ENCODE peak calls at places on chromosomes 11 and 22, in eight cellular contexts. O, T, U, M, W, Q, X and R are unnamed samples.

GRCh38 chr11:118102721-118103261 is 16.0 kb upstream of the SMIM35 start:
- DNase-seq in O (no peak), T (no peak), U (no peak), M (no peak), W (peak; percentile 93), Q (no peak), X (no peak), R (no peak)

GRCh38 chr11:82818399-82819043 is 81.7 kb downstream of the PRCP start:
- DNase-seq in O (no peak), T (no peak), U (no peak), M (no peak), W (no peak), Q (no peak), X (no peak), R (no peak)

GRCh38 chr11:61058583-61059259 is 43.6 kb upstream of the CD5 start:
- DNase-seq in O (no peak), T (no peak), U (no peak), M (peak; percentile 22), W (no peak), Q (no peak), X (no peak), R (no peak)

GRCh38 chr11:2929880-2930704 is 872 bp upstream of the PHLDA2 start:
- DNase-seq in O (peak; percentile 79), T (no peak), U (peak; percentile 75), M (peak; percentile 70), W (peak; percentile 72), Q (peak; percentile 11), X (no peak), R (peak; percentile 91)

GRCh38 chr11:83511646-83512045 is 225.5 kb upstream of the CCDC90B start:
- DNase-seq in O (no peak), T (no peak), U (no peak), M (no peak), W (no peak), Q (no peak), X (no peak), R (no peak)

GRCh38 chr11:110710520-110711381 is 1.5 kb downstream of the ARHGAP20 start:
- DNase-seq in O (peak; percentile 40), T (peak; percentile 54), U (no peak), M (peak; percentile 79), W (no peak), Q (no peak), X (peak; percentile 29), R (peak; percentile 52)

GRCh38 chr22:17913705-17914282 is 110.6 kb downstream of the MICAL3 start:
- DNase-seq in O (no peak), T (no peak), U (no peak), M (no peak), W (peak; percentile 36), Q (no peak), X (no peak), R (no peak)

GRCh38 chr22:38455530-38456271 is 702 bp upstream of the KCNJ4 start:
- DNase-seq in O (no peak), T (no peak), U (no peak), M (no peak), W (peak; percentile 58), Q (no peak), X (no peak), R (no peak)

GRCh38 chr11:61534025-61534900 is 25.7 kb downstream of the LRRC10B start:
- DNase-seq in O (peak; percentile 64), T (no peak), U (no peak), M (no peak), W (no peak), Q (no peak), X (no peak), R (no peak)

GRCh38 chr11:43747130-43747802 is 66.7 kb downstream of the HSD17B12 start:
- DNase-seq in O (no peak), T (no peak), U (no peak), M (no peak), W (peak; percentile 91), Q (no peak), X (no peak), R (no peak)

GRCh38 chr11:16280256-16280682 is 76.1 kb downstream of the SOX6 start:
- DNase-seq in O (peak; percentile 92), T (no peak), U (peak; percentile 30), M (peak; percentile 51), W (peak; percentile 97), Q (no peak), X (peak; percentile 17), R (no peak)

GRCh38 chr11:2406476-2406875 is 5.9 kb downstream of the TSSC4 start:
- DNase-seq in O (no peak), T (no peak), U (no peak), M (no peak), W (no peak), Q (no peak), X (no peak), R (no peak)

GRCh38 chr11:76823481-76824028 is 37.2 kb upstream of the ACER3 start:
- DNase-seq in O (no peak), T (no peak), U (peak; percentile 89), M (no peak), W (peak; percentile 89), Q (no peak), X (no peak), R (no peak)

GRCh38 chr11:62500066-62501035 is 46.3 kb downstream of the AHNAK start:
- DNase-seq in O (peak; percentile 59), T (no peak), U (no peak), M (no peak), W (peak; percentile 66), Q (no peak), X (no peak), R (peak; percentile 37)

GRCh38 chr11:102421262-102421661 is 31.3 kb downstream of the TMEM123 start:
- DNase-seq in O (no peak), T (no peak), U (no peak), M (no peak), W (no peak), Q (no peak), X (no peak), R (no peak)

DNA sequence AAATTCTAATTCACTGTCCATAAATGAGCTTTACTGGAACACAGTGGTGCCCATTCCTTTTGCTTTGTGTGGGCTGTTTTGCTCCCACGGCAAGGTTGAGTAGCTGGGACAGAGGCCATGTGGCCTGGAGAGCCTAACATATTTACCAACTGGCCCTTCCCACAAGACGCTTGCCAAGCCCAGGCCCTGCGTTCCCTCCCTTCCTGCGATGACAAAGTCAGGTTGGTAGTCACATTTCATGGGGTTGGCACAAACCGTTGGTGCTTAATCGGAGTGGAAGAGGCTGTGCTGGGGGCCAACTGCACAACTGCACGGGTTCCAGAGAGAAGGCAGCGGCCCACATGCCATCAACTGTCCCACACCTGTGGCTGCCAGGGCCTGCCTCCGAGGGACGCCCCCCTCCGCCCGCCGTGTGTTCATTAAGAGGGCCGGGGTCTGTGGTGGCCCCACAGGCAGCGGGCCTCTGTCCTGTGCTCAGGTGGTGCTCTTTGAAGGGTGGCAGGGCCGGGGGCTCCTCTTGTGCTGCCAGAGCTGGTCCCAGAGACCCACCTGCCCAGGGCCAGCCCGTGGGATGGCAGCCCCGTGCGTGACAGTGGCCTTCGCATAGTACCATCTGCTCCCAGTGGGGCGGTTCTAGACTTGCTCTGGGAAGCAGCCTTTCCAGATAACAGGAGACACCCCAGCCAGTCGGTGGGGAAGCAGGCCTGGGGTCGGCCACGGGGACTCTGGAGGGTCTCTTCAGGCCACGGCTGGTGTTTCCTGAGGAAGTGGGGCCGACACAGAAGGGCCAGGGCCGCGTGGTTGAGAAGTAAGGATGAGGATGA is 81.5 kb upstream of the CLDN5 start:
- DNase-seq in O (no peak), T (no peak), U (no peak), M (no peak), W (no peak), Q (no peak), X (no peak), R (peak; percentile 72)
- TF ChIP-seq EP300 in O (no peak), T (no peak), U (no peak), M (no peak), W (no peak), Q (no peak), X (peak; percentile 16), R (no peak)

DNA sequence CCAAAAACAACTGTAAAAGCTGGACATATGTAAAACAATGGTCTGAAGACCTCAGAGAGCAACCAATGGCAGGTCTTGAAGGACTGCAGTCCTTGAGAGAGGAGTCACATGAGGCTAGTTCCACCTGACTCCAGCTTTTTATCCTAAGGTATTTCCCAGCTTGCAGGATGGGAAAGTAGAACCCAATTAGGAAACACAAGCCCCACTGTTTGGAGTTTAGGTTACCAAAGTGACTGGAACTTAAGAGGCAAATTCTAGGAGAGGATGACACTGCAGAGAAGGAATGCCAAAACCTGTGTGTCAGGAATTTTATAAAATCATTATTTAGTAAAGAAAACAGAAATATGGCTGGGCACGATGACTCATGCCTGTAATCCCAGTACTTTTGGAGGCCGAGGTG is 18.4 kb downstream of the OR2AT4 start:
- DNase-seq in O (no peak), T (no peak), U (peak; percentile 59), M (no peak), W (no peak), Q (no peak), X (no peak), R (no peak)
- TF ChIP-seq EP300 in O (no peak), T (no peak), U (no peak), M (no peak), W (no peak), Q (no peak), X (no peak), R (no peak)

DNA sequence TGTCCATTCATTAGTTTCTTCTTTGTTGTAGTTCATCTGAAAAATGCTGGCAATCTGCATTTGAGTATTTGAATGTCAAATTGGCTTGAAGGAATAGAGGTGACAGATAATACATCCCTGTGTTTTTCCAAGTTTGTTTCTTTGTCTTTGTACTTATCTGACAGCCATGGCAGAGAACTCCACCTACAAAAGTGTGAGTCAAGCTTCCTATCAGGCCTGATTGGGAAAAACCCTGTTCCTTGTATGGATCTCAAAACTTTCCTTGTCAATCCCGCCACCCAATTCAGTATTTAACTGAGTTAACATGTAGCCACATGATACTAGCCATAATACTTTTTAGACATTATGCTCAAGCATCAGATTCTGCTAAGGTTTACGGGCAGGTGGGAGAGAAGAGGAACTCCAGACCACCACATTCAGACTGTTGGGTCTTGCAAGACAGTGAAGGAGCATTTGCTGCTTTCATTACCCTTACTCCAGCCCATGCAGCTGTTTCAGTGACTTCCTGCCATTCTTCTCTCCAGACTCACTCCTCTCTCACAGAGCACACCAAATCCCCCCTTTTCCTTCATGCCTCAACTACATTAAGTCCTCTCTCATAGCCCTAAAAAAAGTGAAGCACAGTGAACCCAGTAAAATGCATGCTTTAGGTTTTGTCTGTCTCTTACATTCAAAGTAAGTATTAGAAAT is 65.8 kb downstream of the BLID start:
- DNase-seq in O (no peak), T (no peak), U (no peak), M (no peak), W (no peak), Q (no peak), X (no peak), R (no peak)
- TF ChIP-seq EP300 in O (no peak), T (no peak), U (no peak), M (no peak), W (no peak), Q (no peak), X (no peak), R (no peak)

DNA sequence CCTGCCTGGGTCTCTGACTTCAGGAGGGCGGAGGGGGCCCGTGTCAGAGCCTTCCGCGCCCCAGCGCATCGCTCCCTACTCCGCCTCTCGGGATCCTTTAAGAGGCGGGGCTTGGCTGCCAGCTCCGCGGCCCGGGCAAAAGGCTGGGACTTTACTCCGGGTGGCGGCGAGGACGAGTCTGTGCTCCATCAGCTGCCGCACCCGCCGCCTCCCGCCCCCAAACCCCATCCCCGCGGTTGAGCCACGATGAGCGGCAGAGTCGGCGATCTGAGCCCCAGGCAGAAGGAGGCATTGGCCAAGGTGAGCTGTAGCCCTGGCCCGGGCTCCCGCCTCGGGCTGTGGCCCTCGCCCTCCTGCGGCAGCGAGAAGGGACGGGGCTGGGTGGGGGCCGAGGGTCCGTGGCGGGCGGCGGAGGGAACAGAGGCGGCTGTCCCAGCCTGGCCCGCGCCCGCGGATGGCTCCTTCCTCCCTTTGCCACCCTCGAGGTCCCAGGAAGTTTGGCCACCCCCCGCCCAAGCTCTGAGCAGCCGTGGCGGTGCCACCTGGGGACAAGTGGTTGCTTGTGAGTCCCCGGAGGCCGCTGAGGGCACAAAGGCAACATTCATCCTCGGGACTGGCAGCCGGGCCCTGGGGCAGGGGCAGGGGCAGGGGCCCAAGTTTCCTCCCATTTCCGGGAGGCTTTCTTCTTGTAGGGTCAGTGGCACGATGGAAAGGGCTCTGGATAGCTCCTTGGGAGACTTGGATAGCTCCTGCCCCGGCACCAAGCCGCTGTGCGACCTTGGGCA is at the start of gene SEC14L2:
- DNase-seq in O (peak; percentile 78), T (peak; percentile 74), U (peak; percentile 33), M (peak; percentile 88), W (no peak), Q (no peak), X (peak; percentile 44), R (peak; percentile 64)
- TF ChIP-seq EP300 in O (no peak), T (no peak), U (no peak), M (no peak), W (no peak), Q (no peak), X (peak; percentile 64), R (no peak)